ENCODE peak calls at places on chromosome 16, in five cellular contexts. S is fibroblast of lung; Y is kidney; T is CD4-positive, alpha-beta T cell; H is HFFc6. M is an unnamed sample.

GRCh38 chr16:12802661-12803060 is 1.0 kb downstream of the CPPED1 start:
- DNase-seq in T (no peak), S (no peak), H (no peak), Y (no peak), M (no peak)

GRCh38 chr16:66275795-66276428 is 90.6 kb upstream of the CDH5 start:
- DNase-seq in H (peak; percentile 76), T (no peak), S (peak; percentile 78), Y (no peak), M (peak; percentile 92)

GRCh38 chr16:47475786-47476185 is 14.7 kb downstream of the PHKB start:
- DNase-seq in S (no peak), T (no peak), H (peak; percentile 38), Y (no peak), M (peak; percentile 50)

GRCh38 chr16:80981103-80981502 is 25.6 kb downstream of the CMC2 start:
- DNase-seq in S (no peak), Y (no peak), H (no peak), T (no peak), M (no peak)

GRCh38 chr16:27114006-27114405 is 47.3 kb downstream of the C16orf82 start:
- DNase-seq in S (no peak), T (no peak), Y (no peak), H (no peak), M (no peak)

GRCh38 chr16:47049901-47050583 is 76.6 kb upstream of the DNAJA2 start:
- DNase-seq in T (no peak), H (no peak), Y (peak; percentile 53), S (no peak), M (no peak)

GRCh38 chr16:76335187-76335974 is 58.2 kb downstream of the CNTNAP4 start:
- DNase-seq in T (no peak), Y (no peak), S (no peak), H (no peak), M (no peak)

GRCh38 chr16:29023279-29024278 is 38.7 kb downstream of the LAT start:
- DNase-seq in S (no peak), H (no peak), Y (no peak), T (no peak), M (peak; percentile 9)

GRCh38 chr16:51151951-51152663 is 1.0 kb upstream of the SALL1 start:
- DNase-seq in Y (peak; percentile 96), H (peak; percentile 82), T (no peak), S (peak; percentile 40), M (no peak)

GRCh38 chr16:21161211-21161610 is 2.7 kb downstream of the LDAF1 start:
- DNase-seq in Y (no peak), T (no peak), S (no peak), H (no peak), M (no peak)

GRCh38 chr16:28012031-28012445 is 51.5 kb downstream of the GSG1L start:
- DNase-seq in H (no peak), T (no peak), S (no peak), Y (no peak), M (peak; percentile 17)

GRCh38 chr16:89152831-89153700 is 18.5 kb upstream of the CDH15 start:
- DNase-seq in T (no peak), Y (peak; percentile 72), H (no peak), S (no peak), M (no peak)

GRCh38 chr16:75038036-75038959 is 39.5 kb downstream of the ZNRF1 start:
- DNase-seq in H (no peak), Y (no peak), T (no peak), S (no peak), M (peak; percentile 74)

GRCh38 chr16:77434022-77434364 is 841 bp downstream of the ADAMTS18 start:
- DNase-seq in T (no peak), Y (no peak), S (no peak), H (no peak), M (no peak)

GRCh38 chr16:89318430-89318758 is 100.9 kb downstream of the ZNF778 start:
- DNase-seq in T (no peak), Y (peak; percentile 35), S (no peak), H (no peak), M (no peak)

GRCh38 chr16:51822471-51822870 is 671.4 kb upstream of the SALL1 start:
- DNase-seq in T (no peak), S (no peak), H (no peak), Y (no peak), M (no peak)

GRCh38 chr16:424033-424622 is 1.3 kb upstream of the RAB11FIP3 start:
- DNase-seq in S (peak; percentile 98), T (no peak), H (peak; percentile 98), Y (no peak), M (peak; percentile 79)

GRCh38 chr16:70602831-70603230 is 43.5 kb upstream of the IL34 start:
- DNase-seq in T (no peak), H (no peak), Y (no peak), S (no peak), M (no peak)

GRCh38 chr16:13957197-13958078 is 37.5 kb downstream of the ERCC4 start:
- DNase-seq in S (peak; percentile 99), H (peak; percentile 93), T (no peak), Y (peak; percentile 93), M (peak; percentile 91)

GRCh38 chr16:79011282-79011681 is 589.3 kb downstream of the MAF start:
- DNase-seq in H (no peak), S (no peak), Y (no peak), T (no peak), M (no peak)

GRCh38 chr16:79009911-79010310 is 590.6 kb downstream of the MAF start:
- DNase-seq in T (no peak), H (no peak), S (no peak), Y (no peak), M (no peak)

GRCh38 chr16:79013930-79014329 is 586.6 kb downstream of the MAF start:
- DNase-seq in Y (no peak), H (no peak), T (no peak), S (no peak), M (no peak)

GRCh38 chr16:79008869-79009179 is 591.7 kb downstream of the MAF start:
- DNase-seq in T (no peak), S (no peak), Y (no peak), H (no peak), M (no peak)

GRCh38 chr16:79013004-79013403 is 587.5 kb downstream of the MAF start:
- DNase-seq in S (no peak), Y (no peak), T (no peak), H (no peak), M (no peak)
- TF ChIP-seq CTCF in S (no peak), Y (no peak), T (no peak), H (no peak), M (no peak)

GRCh38 chr16:67305216-67306071 is 21.1 kb downstream of the KCTD19 start:
- DNase-seq in H (no peak), Y (no peak), S (no peak), T (no peak), M (no peak)
- TF ChIP-seq CTCF in H (peak; percentile 31), Y (no peak), S (no peak), T (no peak), M (no peak)

DNA sequence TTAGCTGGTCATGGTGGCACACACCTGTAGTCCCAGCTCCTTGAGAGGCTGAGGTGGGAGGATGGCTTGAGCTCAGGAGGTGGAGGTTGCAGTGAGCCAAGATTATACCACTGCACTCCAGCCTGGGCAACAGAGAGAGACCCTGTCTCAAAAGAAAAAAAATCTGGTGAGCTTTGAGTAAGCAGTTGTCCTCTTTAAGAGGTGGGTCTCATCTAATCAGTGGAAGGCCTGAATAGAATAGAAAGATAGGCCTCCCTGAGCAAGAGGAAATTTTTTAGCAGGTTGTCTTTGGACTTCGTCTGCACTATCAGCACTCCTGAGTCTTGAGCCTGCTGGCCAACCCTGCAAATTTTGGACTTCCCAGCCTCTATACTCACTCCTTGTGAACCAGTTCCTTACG is 266.0 kb upstream of the ZFHX3 start:
- DNase-seq in S (no peak), H (no peak), Y (no peak), T (no peak), M (no peak)
- TF ChIP-seq CTCF in S (no peak), H (no peak), Y (no peak), T (no peak), M (no peak)

GRCh38 chr16:69138608-69139007 is 6.2 kb downstream of the UTP4 start:
- DNase-seq in S (no peak), Y (no peak), H (no peak), T (no peak), M (no peak)

GRCh38 chr16:69145658-69146057 is 13.2 kb downstream of the UTP4 start:
- DNase-seq in H (no peak), S (peak; percentile 21), T (no peak), Y (no peak), M (no peak)

GRCh38 chr16:69141014-69141413 is 8.6 kb downstream of the UTP4 start:
- DNase-seq in S (no peak), T (no peak), Y (no peak), H (no peak), M (no peak)

GRCh38 chr16:69141936-69142335 is 9.5 kb downstream of the UTP4 start:
- DNase-seq in T (no peak), S (no peak), Y (no peak), H (no peak), M (no peak)

DNA sequence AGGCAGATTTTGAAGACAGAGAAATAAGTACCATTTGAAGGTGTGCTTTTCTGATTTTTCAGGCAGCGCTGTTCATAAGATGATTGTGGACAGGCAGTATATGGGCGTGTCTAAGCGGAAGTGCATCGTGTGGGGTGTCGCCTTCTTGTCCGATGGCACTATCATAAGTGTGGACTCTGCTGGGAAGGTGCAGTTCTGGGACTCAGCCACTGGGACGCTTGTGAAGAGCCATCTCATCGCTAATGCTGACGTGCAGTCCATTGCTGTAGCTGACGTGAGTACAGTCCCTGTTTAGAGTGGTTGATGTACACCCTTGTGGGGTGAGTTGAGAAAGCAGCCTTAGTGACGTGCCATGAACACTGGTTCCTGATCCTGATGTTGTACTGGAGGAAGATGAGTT is 10.7 kb downstream of the UTP4 start:
- DNase-seq in H (no peak), Y (no peak), S (no peak), T (no peak), M (no peak)
- TF ChIP-seq CTCF in H (peak; percentile 44), Y (no peak), S (peak; percentile 8), T (no peak), M (peak; percentile 26)

DNA sequence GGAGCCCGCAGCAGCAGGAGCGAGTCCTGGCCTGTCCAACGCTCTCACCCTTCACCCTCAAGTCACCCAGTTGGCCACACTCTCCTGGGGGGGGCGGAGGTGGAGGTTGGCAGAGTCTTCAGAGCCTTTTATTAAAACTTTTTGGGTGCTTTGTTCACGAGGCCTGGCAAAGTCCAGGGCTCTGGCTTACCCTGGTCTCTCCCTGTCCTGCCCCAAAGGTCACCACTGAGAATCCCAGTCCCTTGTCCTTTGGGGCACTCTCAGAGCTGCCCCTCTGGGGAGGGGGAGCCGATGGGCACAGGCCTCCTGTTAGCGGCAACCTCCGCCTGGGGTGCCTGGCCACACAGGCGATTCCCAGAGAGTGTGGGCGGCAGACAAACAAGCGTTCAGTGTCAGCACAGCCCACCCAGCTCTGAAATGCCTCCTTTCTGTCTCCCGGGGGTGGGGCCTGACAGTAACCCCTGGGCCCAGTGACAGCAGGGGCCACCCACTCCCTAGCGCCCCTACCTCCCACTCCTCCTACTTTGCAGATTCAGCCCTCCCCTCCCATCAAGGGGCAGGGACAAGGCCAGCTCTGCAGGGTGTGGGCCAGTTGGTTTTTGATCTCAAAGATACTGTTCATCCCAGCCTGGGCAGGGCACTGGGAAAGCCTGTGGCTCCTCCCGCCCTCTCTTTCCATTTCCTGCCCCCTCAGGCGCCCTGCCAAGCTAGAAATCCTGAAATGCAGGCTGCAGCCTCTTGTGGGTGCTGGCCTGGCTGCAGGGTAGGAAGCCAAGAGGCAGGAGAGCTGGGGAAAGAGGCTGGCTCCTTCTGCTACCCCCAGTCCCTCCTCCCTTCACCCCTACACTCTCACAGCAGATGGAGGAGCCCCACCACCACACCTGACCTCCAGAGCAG is 36.6 kb upstream of the EMP2 start:
- DNase-seq in Y (peak; percentile 79), H (peak; percentile 35), S (peak; percentile 36), T (no peak), M (peak; percentile 1)
- TF ChIP-seq CTCF in Y (no peak), H (no peak), S (peak; percentile 21), T (no peak), M (peak; percentile 6)

M was measured in brain microvascular endothelial cell.